ENCODE peak calls at places on chromosomes 6 and 20, in five cellular contexts. One of them, this sample, is unnamed.

GRCh38 chr20:21684671-21685070 is 20.8 kb upstream of the PAX1 start:
- DNase-seq in Calu3: no peak
- DNase-seq in fibroblast of lung: no peak
- DNase-seq in OCI-LY7: no peak
- DNase-seq in Right ventricle myocardium superior: no peak
- DNase-seq in this sample: no peak

GRCh38 chr20:2742934-2743559 is 50.5 kb downstream of the EBF4 start:
- DNase-seq in OCI-LY7: peak
- DNase-seq in Calu3: peak
- DNase-seq in fibroblast of lung: peak
- DNase-seq in Right ventricle myocardium superior: peak
- DNase-seq in this sample: peak

GRCh38 chr6:136343275-136343674 is 53.6 kb upstream of the BCLAF1 start:
- DNase-seq in Calu3: no peak
- DNase-seq in OCI-LY7: no peak
- DNase-seq in fibroblast of lung: no peak
- DNase-seq in Right ventricle myocardium superior: no peak
- DNase-seq in this sample: no peak

GRCh38 chr6:16105874-16106273 is 23.0 kb upstream of the MYLIP start:
- DNase-seq in fibroblast of lung: peak
- DNase-seq in Right ventricle myocardium superior: no peak
- DNase-seq in OCI-LY7: no peak
- DNase-seq in Calu3: no peak
- DNase-seq in this sample: no peak

GRCh38 chr6:168192901-168193815 is 114.1 kb upstream of the FRMD1 start:
- DNase-seq in Right ventricle myocardium superior: no peak
- DNase-seq in fibroblast of lung: no peak
- DNase-seq in Calu3: no peak
- DNase-seq in OCI-LY7: no peak
- DNase-seq in this sample: no peak

GRCh38 chr20:49887251-49887827 is 28.0 kb downstream of the SPATA2 start:
- DNase-seq in fibroblast of lung: peak
- DNase-seq in Right ventricle myocardium superior: no peak
- DNase-seq in Calu3: no peak
- DNase-seq in OCI-LY7: no peak
- DNase-seq in this sample: no peak

GRCh38 chr6:163600331-163600730 is 185.8 kb downstream of the QKI start:
- DNase-seq in fibroblast of lung: peak
- DNase-seq in Calu3: no peak
- DNase-seq in OCI-LY7: no peak
- DNase-seq in Right ventricle myocardium superior: no peak
- DNase-seq in this sample: no peak

GRCh38 chr6:40343887-40344565 is 243.1 kb downstream of the LRFN2 start:
- DNase-seq in OCI-LY7: no peak
- DNase-seq in Calu3: no peak
- DNase-seq in fibroblast of lung: no peak
- DNase-seq in Right ventricle myocardium superior: no peak
- DNase-seq in this sample: no peak

GRCh38 chr20:33099842-33100538 is 20.5 kb downstream of the BPIFB4 start:
- DNase-seq in Calu3: no peak
- DNase-seq in OCI-LY7: no peak
- DNase-seq in Right ventricle myocardium superior: no peak
- DNase-seq in fibroblast of lung: no peak
- DNase-seq in this sample: no peak

GRCh38 chr6:15299430-15300131 is 53.7 kb downstream of the JARID2 start:
- DNase-seq in OCI-LY7: peak
- DNase-seq in Calu3: no peak
- DNase-seq in Right ventricle myocardium superior: peak
- DNase-seq in fibroblast of lung: peak
- DNase-seq in this sample: no peak

GRCh38 chr6:25713802-25714201 is 40.7 kb upstream of the SLC17A4 start:
- DNase-seq in OCI-LY7: no peak
- DNase-seq in Calu3: no peak
- DNase-seq in Right ventricle myocardium superior: no peak
- DNase-seq in fibroblast of lung: peak
- DNase-seq in this sample: no peak